ENCODE peak calls at places on chromosomes 16 and 17, in six cellular contexts. K, V, L, H, T and F are unnamed samples.

GRCh38 chr17:57440522-57441269 is 184.4 kb downstream of the MSI2 start:
- DNase-seq in V (peak; percentile 56), T (peak; percentile 47), K (peak; percentile 89), H (peak; percentile 78), L (peak; percentile 60), F (peak; percentile 85)

GRCh38 chr16:57694556-57695377 is at the start of gene DRC7:
- DNase-seq in V (peak; percentile 35), L (no peak), H (peak; percentile 79), K (no peak), T (no peak), F (peak; percentile 36)

GRCh38 chr16:25966172-25967097 is 274.7 kb downstream of the HS3ST4 start:
- DNase-seq in L (no peak), T (no peak), K (no peak), V (no peak), H (no peak), F (no peak)

GRCh38 chr16:55542459-55543082 is 23.9 kb upstream of the CAPNS2 start:
- DNase-seq in V (no peak), T (no peak), K (no peak), L (no peak), H (no peak), F (no peak)

GRCh38 chr17:32658470-32659418 is 172.0 kb downstream of the CDK5R1 start:
- DNase-seq in L (no peak), H (no peak), T (no peak), V (peak; percentile 23), K (no peak), F (no peak)

GRCh38 chr16:58508671-58509251 is 6.6 kb upstream of the SETD6 start:
- DNase-seq in H (no peak), T (peak; percentile 20), L (no peak), K (no peak), V (no peak), F (no peak)

GRCh38 chr17:28151001-28151400 is 108.5 kb downstream of the NLK start:
- DNase-seq in V (no peak), T (no peak), K (no peak), H (no peak), L (no peak), F (no peak)

GRCh38 chr16:63690961-63691360 is 1430.9 kb downstream of the CDH11 start:
- DNase-seq in L (no peak), V (no peak), T (no peak), K (no peak), H (no peak), F (no peak)

GRCh38 chr16:88531346-88531745 is 38.9 kb upstream of the ZC3H18 start:
- DNase-seq in H (no peak), L (no peak), T (no peak), V (no peak), K (no peak), F (peak; percentile 21)

GRCh38 chr17:77222356-77222755 is 81.6 kb downstream of the SEC14L1 start:
- DNase-seq in T (no peak), K (no peak), H (no peak), V (no peak), L (no peak), F (no peak)

GRCh38 chr17:77225246-77225645 is 84.5 kb downstream of the SEC14L1 start:
- DNase-seq in K (no peak), T (no peak), H (no peak), V (no peak), L (no peak), F (no peak)

GRCh38 chr17:77228224-77229215 is 87.8 kb downstream of the SEC14L1 start:
- DNase-seq in L (no peak), T (peak; percentile 45), V (no peak), K (no peak), H (no peak), F (no peak)

GRCh38 chr17:77227461-77228223 is 86.9 kb downstream of the SEC14L1 start:
- DNase-seq in K (no peak), V (no peak), T (peak; percentile 52), H (no peak), L (no peak), F (no peak)

GRCh38 chr17:77223642-77224420 is 83.1 kb downstream of the SEC14L1 start:
- DNase-seq in L (no peak), K (no peak), H (no peak), T (no peak), V (no peak), F (no peak)
- H3K4me1 ChIP-seq in L (no peaks in the 10 kb centered on the region), K (peaks cover 4% of the 10 kb centered on the region), H (no peaks in the 10 kb centered on the region), T (peaks cover 9% of the 10 kb centered on the region), V (no peaks in the 10 kb centered on the region), F (no peaks in the 10 kb centered on the region)

DNA sequence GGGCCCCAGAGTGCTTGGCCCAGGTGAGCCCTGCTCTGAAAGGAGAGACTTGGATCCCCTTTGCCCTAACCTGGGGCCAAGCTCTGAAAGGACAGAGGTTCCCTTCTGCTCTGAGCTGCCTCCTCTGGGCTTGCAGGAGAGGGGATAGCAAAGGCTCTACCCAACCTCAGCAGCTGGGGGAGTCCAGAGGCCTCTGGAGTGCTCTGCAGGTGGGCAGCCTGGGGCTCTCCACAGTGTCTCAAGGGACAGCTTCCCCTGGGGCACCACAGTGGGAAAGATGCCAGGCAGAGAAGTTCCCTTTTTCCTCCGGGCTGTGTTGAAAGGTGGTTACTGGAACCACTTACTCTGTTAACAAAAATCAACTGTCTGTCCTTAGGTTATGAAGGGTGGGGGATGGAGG is 48.2 kb upstream of the MGAT5B start:
- DNase-seq in K (no peak), L (no peak), H (no peak), T (no peak), V (no peak), F (no peak)
- TF ChIP-seq CTCF in K (no peak), L (no peak), H (no peak), T (no peak), V (no peak), F (no peak)

GRCh38 chr17:10119203-10120112 is 78.9 kb downstream of the GAS7 start:
- DNase-seq in V (peak; percentile 61), K (no peak), L (peak; percentile 95), T (peak; percentile 81), H (no peak), F (no peak)
- H3K4me1 ChIP-seq in V (peaks cover 27% of the 10 kb centered on the region), K (peaks cover 97% of the 10 kb centered on the region), L (no peaks in the 10 kb centered on the region), T (peaks cover 55% of the 10 kb centered on the region), H (peaks cover 53% of the 10 kb centered on the region), F (peaks cover 20% of the 10 kb centered on the region)

DNA sequence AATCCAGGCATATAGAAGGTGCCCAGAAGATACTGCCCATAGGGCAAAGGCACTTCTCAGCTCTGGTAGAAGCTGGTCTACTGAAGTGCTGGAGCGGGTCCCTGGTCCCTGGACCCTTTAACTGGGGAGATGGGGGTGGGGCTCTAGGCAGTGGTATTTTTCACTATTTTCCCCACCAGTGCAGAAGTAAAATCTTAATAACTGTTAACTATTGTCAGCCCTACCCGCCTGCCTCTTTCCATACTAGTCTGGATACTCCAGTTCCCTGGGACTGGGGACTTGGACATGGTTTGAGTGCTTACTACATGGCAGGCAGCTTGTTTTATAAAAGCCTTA is 24.6 kb downstream of the IGF2BP1 start:
- DNase-seq in L (no peak), H (no peak), T (no peak), K (no peak), V (no peak), F (no peak)
- TF ChIP-seq CTCF in L (no peak), H (no peak), T (no peak), K (no peak), V (no peak), F (no peak)

GRCh38 chr16:84592718-84593117 is 25.2 kb downstream of the COTL1 start:
- DNase-seq in V (no peak), K (no peak), L (no peak), H (no peak), T (no peak), F (no peak)
- H3K4me1 ChIP-seq in V (no peaks in the 10 kb centered on the region), K (no peaks in the 10 kb centered on the region), L (no peaks in the 10 kb centered on the region), H (no peaks in the 10 kb centered on the region), T (peaks cover 33% of the 10 kb centered on the region), F (peaks cover 7% of the 10 kb centered on the region)

DNA sequence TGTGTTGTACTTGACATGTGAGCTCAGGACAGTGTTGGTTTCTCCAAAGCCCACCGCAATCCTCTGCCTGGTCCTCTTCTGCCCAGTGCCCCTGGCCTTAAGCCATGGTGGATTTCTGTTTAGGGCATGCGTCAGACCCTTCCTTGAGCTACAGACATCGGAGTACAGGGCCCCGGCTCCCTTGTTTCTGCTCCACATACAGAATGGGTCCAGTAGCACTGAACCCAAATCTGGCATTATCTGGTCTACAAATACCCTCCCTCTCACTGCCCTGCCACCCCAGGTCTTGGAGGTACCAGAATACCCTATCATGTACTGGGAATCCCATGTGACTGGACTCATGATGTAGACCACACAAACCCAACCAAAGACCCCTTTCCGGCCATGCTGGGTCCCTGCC is 27.4 kb upstream of the ZNHIT3 start:
- DNase-seq in K (no peak), H (no peak), T (no peak), L (no peak), V (no peak), F (no peak)
- TF ChIP-seq CTCF in K (no peak), H (no peak), T (no peak), L (no peak), V (no peak), F (no peak)